ENCODE peak calls at places on chromosomes 2 and 18, in eight cellular contexts. A is HCT116, U is GM23338, Z is neural progenitor cell, F is OCI-LY7, W is hepatocyte, M is MM.1S, X is SK-N-SH. E is an unnamed sample.

GRCh38 chr2:134320930-134321329 is 67.1 kb downstream of the MGAT5 start:
- DNase-seq in Z (no peak), U (no peak), X (no peak), M (no peak), A (no peak), F (no peak), W (no peak), E (no peak)

GRCh38 chr2:97718942-97719341 is 5.6 kb downstream of the ZAP70 start:
- DNase-seq in X (no peak), U (no peak), W (no peak), Z (no peak), F (peak), M (no peak), A (no peak), E (no peak)

GRCh38 chr2:45011621-45012602 is 2.7 kb upstream of the SIX2 start:
- DNase-seq in A (no peak), M (no peak), Z (no peak), F (no peak), U (no peak), W (peak), X (peak), E (no peak)

GRCh38 chr2:219369447-219369861 is 18.3 kb downstream of the DNPEP start:
- DNase-seq in A (no peak), W (no peak), Z (no peak), F (no peak), X (no peak), U (no peak), M (no peak), E (peak)

GRCh38 chr2:236823976-236824375 is 254.4 kb downstream of the ACKR3 start:
- DNase-seq in W (no peak), M (no peak), F (no peak), A (no peak), X (no peak), U (no peak), Z (peak), E (no peak)

GRCh38 chr2:150410809-150411208 is 76.7 kb downstream of the RND3 start:
- DNase-seq in Z (peak), U (peak), W (no peak), M (no peak), X (no peak), F (no peak), A (no peak), E (peak)

GRCh38 chr2:28544915-28545589 is 49.2 kb downstream of the PLB1 start:
- DNase-seq in F (no peak), X (no peak), U (no peak), W (peak), M (peak), A (no peak), Z (no peak), E (peak)

GRCh38 chr2:38653715-38654494 is 12.0 kb upstream of the GALM start:
- DNase-seq in A (no peak), X (no peak), F (no peak), W (peak), M (no peak), U (no peak), Z (no peak), E (no peak)

GRCh38 chr2:175568109-175568730 is 386.7 kb upstream of the ATP5MC3 start:
- DNase-seq in F (no peak), U (no peak), X (no peak), W (no peak), Z (no peak), A (no peak), M (no peak), E (no peak)

GRCh38 chr2:40240067-40240466 is 211.8 kb downstream of the SLC8A1 start:
- DNase-seq in Z (no peak), U (no peak), M (no peak), A (no peak), W (peak), X (no peak), F (no peak), E (peak)

GRCh38 chr2:38108907-38109731 is 33.2 kb upstream of the CYP1B1 start:
- DNase-seq in W (no peak), U (no peak), M (no peak), F (no peak), X (no peak), Z (no peak), A (no peak), E (no peak)

GRCh38 chr2:8583400-8584173 is 98.3 kb upstream of the ID2 start:
- DNase-seq in X (no peak), Z (peak), A (peak), F (peak), M (no peak), W (peak), U (peak), E (peak)

GRCh38 chr18:57951999-57952774 is 91.8 kb upstream of the NEDD4L start:
- DNase-seq in M (no peak), X (no peak), U (no peak), W (no peak), Z (no peak), A (no peak), F (no peak), E (no peak)

GRCh38 chr18:35172009-35172408 is 68.8 kb upstream of the ZNF397 start:
- DNase-seq in W (no peak), Z (no peak), A (no peak), M (no peak), X (no peak), U (no peak), F (no peak), E (no peak)

GRCh38 chr18:9614401-9615279 is at the start of gene PPP4R1:
- DNase-seq in Z (peak), F (peak), U (peak), A (no peak), W (peak), M (peak), X (peak), E (peak)

GRCh38 chr18:79442508-79443221 is 46.9 kb downstream of the NFATC1 start:
- DNase-seq in F (peak), U (no peak), W (no peak), A (no peak), X (no peak), Z (no peak), M (no peak), E (no peak)

GRCh38 chr2:1495676-1496393 is 82.6 kb downstream of the TPO start:
- DNase-seq in Z (no peak), U (no peak), W (no peak), M (no peak), A (no peak), F (no peak), X (no peak), E (no peak)

GRCh38 chr2:146931109-146931508 is 913.7 kb upstream of the ACVR2A start:
- DNase-seq in U (peak), M (no peak), W (no peak), Z (no peak), A (no peak), X (no peak), F (no peak), E (no peak)

GRCh38 chr18:79554321-79554720 is 125.3 kb upstream of the CTDP1 start:
- DNase-seq in U (no peak), W (no peak), F (no peak), Z (no peak), X (no peak), A (no peak), M (no peak), E (no peak)

GRCh38 chr2:130743278-130743677 is 12.1 kb upstream of the AMER3 start:
- DNase-seq in X (no peak), Z (no peak), F (no peak), W (no peak), U (no peak), M (no peak), A (no peak), E (no peak)

GRCh38 chr2:99101697-99102096 is 39.8 kb upstream of the C2orf15 start:
- DNase-seq in A (no peak), Z (no peak), M (no peak), X (no peak), F (no peak), U (peak), W (no peak), E (no peak)

GRCh38 chr2:111617299-111617803 is 266.6 kb downstream of the ANAPC1 start:
- DNase-seq in F (no peak), A (peak), M (no peak), X (no peak), W (no peak), Z (no peak), U (no peak), E (peak)

GRCh38 chr18:67282796-67283195 is 233.7 kb downstream of the DSEL start:
- DNase-seq in A (no peak), U (peak), F (no peak), W (no peak), M (no peak), Z (no peak), X (no peak), E (no peak)

GRCh38 chr2:7024261-7024660 is 107.0 kb downstream of the RNF144A start:
- DNase-seq in A (no peak), X (no peak), M (no peak), W (no peak), U (no peak), Z (no peak), F (no peak), E (no peak)

GRCh38 chr2:161994766-161995165 is 79.2 kb downstream of the DPP4 start:
- DNase-seq in F (no peak), U (no peak), Z (no peak), A (no peak), M (no peak), W (no peak), X (no peak), E (no peak)

GRCh38 chr2:190843874-190844699 is 36.5 kb upstream of the GLS start:
- DNase-seq in M (no peak), A (peak), U (no peak), F (no peak), X (no peak), W (no peak), Z (no peak), E (peak)

GRCh38 chr2:69888451-69888850 is 5.3 kb upstream of the SNRNP27 start:
- DNase-seq in X (no peak), A (no peak), F (no peak), M (no peak), U (no peak), Z (no peak), W (no peak), E (no peak)

GRCh38 chr2:217356795-217357194 is 496.9 kb upstream of the TNP1 start:
- DNase-seq in M (no peak), U (peak), A (no peak), X (no peak), F (no peak), W (no peak), Z (no peak), E (no peak)

GRCh38 chr2:177888581-177888980 is 184.0 kb downstream of the PDE11A start:
- DNase-seq in Z (no peak), U (no peak), F (no peak), X (no peak), W (no peak), M (no peak), A (no peak), E (no peak)

GRCh38 chr2:222915092-222915957 is 54.5 kb downstream of the ACSL3 start:
- DNase-seq in W (peak), A (peak), M (no peak), F (peak), U (no peak), Z (no peak), X (no peak), E (peak)

GRCh38 chr2:171957061-171957460 is 34.8 kb downstream of the HAT1 start:
- DNase-seq in U (peak), Z (peak), W (no peak), X (no peak), F (no peak), A (no peak), M (no peak), E (peak)

DNA sequence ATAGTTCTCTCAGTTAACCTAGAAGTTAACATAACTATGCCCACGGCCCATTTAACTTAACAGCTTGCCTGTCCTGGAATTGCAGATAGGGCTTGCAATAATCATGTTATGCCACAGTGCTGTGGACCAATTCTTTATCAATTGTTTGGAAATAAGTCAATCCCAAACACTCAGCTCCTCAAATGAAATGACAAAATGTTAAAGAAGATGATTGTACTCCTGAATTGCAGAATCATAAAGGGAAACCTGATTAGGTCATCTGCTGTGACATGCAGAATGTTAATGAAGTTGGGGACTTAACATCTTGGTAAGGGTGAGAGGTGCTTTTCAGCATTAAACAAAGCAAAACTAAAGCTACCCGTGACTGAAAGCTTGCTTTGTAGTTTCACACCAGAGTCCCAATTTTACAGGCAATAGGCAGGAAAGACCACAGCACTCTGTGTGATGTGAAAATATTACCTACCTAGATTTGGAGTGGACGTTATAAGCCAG is 363.9 kb downstream of the GPD2 start:
- DNase-seq in U (peak), A (no peak), W (no peak), X (no peak), M (no peak), F (no peak), Z (peak), E (no peak)
- TF ChIP-seq EZH2phosphoT487 in U (no peak), A (no peak), W (no peak), X (no peak), M (no peak), F (no peak), Z (no peak), E (no peak)

GRCh38 chr2:198326431-198326830 is 522.0 kb downstream of the PLCL1 start:
- DNase-seq in F (peak), W (no peak), A (no peak), X (no peak), Z (no peak), M (peak), U (no peak), E (no peak)

GRCh38 chr2:198324071-198324470 is 519.7 kb downstream of the PLCL1 start:
- DNase-seq in W (no peak), X (no peak), A (no peak), M (no peak), U (no peak), F (no peak), Z (no peak), E (no peak)

GRCh38 chr2:198321522-198322088 is 517.2 kb downstream of the PLCL1 start:
- DNase-seq in F (no peak), M (no peak), W (no peak), Z (no peak), A (no peak), X (no peak), U (no peak), E (no peak)

GRCh38 chr2:198325359-198325758 is 521.0 kb downstream of the PLCL1 start:
- DNase-seq in W (no peak), M (no peak), F (no peak), A (no peak), U (no peak), X (no peak), Z (no peak), E (no peak)

GRCh38 chr2:198322275-198322674 is 517.9 kb downstream of the PLCL1 start:
- DNase-seq in Z (peak), F (peak), U (peak), X (peak), M (no peak), W (no peak), A (no peak), E (no peak)
- TF ChIP-seq CTCF in Z (peak), F (peak), U (peak), X (peak), M (no peak), W (peak), A (peak), E (peak)

GRCh38 chr2:169480079-169480465 is 778 bp downstream of the BBS5 start:
- DNase-seq in F (no peak), Z (no peak), M (no peak), X (no peak), A (no peak), U (no peak), W (no peak), E (peak)

GRCh38 chr2:169476459-169476858 is 2.8 kb upstream of the BBS5 start:
- DNase-seq in A (peak), M (no peak), W (no peak), X (no peak), F (no peak), Z (no peak), U (no peak), E (peak)

GRCh38 chr2:169478339-169478738 is 955 bp upstream of the BBS5 start:
- DNase-seq in U (no peak), F (no peak), A (no peak), Z (no peak), X (no peak), M (no peak), W (no peak), E (peak)

GRCh38 chr2:169479257-169480078 is at the start of gene BBS5:
- DNase-seq in X (peak), M (peak), A (peak), F (peak), W (peak), U (peak), Z (peak), E (peak)

DNA sequence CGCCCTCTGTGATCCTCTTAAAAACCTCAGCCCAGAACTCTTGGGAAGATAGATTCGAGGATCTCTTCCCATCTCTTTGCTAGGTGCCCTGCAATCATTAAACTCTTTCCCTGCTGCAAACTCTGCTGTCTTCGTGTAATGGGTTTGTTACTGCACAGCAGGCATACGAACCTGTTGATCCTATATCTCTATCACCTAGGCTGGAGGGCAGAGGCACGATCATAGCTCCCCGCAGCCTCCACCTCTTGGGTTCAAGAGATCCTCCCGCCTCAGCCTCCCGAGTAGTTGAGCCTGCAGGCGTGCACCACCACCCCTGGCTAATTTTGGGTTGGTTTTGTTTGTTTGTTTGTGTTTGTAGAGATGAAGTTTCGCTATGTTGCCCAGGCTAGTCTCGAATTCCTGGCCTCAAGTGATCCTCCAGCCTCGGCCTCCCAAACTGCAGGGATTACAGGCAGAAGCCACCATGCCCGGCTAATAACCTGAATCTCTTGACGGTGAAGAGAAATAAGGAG is 493 bp upstream of the BBS5 start:
- DNase-seq in M (no peak), Z (no peak), W (no peak), X (no peak), A (no peak), F (no peak), U (no peak), E (no peak)
- H3K27ac ChIP-seq in M (no peak), Z (no peak), W (peak), X (peak), A (peak), F (no peak), U (no peak), E (no peak)

DNA sequence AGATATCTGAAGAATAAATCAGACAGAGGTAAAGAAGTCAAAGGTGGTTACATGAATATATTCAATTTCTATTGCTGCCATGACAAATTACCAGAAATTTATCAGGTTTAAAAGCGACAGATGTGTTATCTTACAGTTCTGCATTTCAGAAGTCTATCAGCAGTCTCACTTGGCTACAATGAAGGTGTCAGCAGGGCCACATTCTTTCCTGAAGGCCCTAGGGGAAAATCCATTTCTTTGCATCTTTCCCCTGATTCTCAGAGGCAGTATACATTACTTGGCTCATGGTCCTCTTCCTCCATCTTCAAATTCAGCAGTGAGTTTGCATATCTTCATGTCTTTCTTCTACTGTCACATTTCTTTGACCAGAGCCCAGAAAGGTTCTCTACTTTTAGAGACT is 145.8 kb upstream of the GULP1 start:
- DNase-seq in W (no peak), A (no peak), X (no peak), F (no peak), U (peak), Z (no peak), M (no peak), E (no peak)
- TF ChIP-seq EZH2phosphoT487 in W (no peak), A (no peak), X (no peak), F (no peak), U (no peak), Z (no peak), M (no peak), E (no peak)

GRCh38 chr18:78126106-78126505 is 853.5 kb upstream of the SALL3 start:
- DNase-seq in U (no peak), X (no peak), M (no peak), A (no peak), Z (no peak), W (no peak), F (no peak), E (no peak)

GRCh38 chr18:78129260-78129659 is 850.4 kb upstream of the SALL3 start:
- DNase-seq in X (no peak), U (no peak), M (no peak), A (no peak), Z (no peak), F (no peak), W (no peak), E (no peak)

GRCh38 chr18:78125497-78125896 is 854.1 kb upstream of the SALL3 start:
- DNase-seq in U (no peak), W (no peak), A (no peak), M (no peak), F (no peak), Z (no peak), X (no peak), E (no peak)

GRCh38 chr18:78127041-78127440 is 852.6 kb upstream of the SALL3 start:
- DNase-seq in F (no peak), Z (no peak), U (no peak), X (no peak), M (no peak), W (no peak), A (no peak), E (no peak)

DNA sequence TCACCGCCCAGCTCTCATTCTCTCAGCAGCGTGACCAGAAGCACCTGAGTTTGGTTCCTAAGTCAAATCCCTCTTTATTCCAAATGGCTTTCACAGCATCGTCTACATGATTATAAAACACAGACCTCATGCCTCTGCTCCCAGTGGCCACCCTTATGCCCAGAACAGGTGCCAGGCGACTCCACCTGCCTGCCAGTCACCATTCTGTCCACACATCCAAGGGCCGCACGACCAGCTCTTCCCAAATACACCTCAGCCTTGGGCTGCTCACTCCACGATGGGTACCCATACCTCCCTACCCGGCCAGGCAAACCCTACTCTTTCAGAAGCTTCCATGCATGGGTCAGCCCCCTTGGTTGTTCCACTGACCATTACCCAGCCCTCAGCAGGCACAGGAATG is 851.6 kb upstream of the SALL3 start:
- DNase-seq in Z (no peak), X (no peak), M (no peak), A (no peak), U (no peak), F (no peak), W (no peak), E (no peak)
- TF ChIP-seq CTCF in Z (no peak), X (no peak), M (no peak), A (no peak), U (no peak), F (no peak), W (no peak), E (no peak)

DNA sequence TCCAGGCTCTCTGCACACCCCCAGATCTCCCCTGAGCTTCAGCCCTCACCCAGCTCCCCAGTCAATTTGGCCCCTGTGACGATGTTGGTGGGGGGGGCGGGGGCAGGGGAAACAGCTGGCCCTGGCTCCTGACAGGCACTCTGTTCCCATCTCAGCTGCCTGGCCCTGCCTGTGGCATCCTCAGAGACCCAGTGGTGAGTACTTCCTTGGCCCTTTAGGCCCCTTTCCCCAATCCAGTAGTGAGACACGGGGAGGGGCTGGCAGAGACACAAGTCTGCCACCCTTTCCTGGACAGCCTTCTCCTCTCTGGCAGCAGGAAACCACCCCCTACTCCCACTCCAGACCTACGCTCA is 19.3 kb upstream of the C1QL2 start:
- DNase-seq in F (no peak), M (no peak), W (no peak), A (no peak), Z (no peak), U (no peak), X (no peak), E (no peak)
- H3K27ac ChIP-seq in F (no peak), M (no peak), W (no peak), A (no peak), Z (no peak), U (no peak), X (no peak), E (no peak)

E was measured in PC-3.